ENCODE peak calls at places on chromosomes 3 and 15, in seven cellular contexts. P, O, K, V, D, S and Y are unnamed samples.

GRCh38 chr3:129482721-129483120 is 42.7 kb downstream of the IFT122 start:
- DNase-seq in P (no peak), O (no peak), K (no peak), V (no peak), D (no peak), S (no peak), Y (no peak)

GRCh38 chr3:45776611-45777010 is 19.7 kb downstream of the SLC6A20 start:
- DNase-seq in P (peak; percentile 57), O (no peak), K (peak; percentile 33), V (no peak), D (no peak), S (no peak), Y (no peak)

GRCh38 chr15:65414841-65415621 is 7.7 kb downstream of the IGDCC4 start:
- DNase-seq in P (no peak), O (no peak), K (no peak), V (no peak), D (peak; percentile 68), S (peak; percentile 68), Y (no peak)

GRCh38 chr15:80615783-80616391 is 79.2 kb upstream of the ABHD17C start:
- DNase-seq in P (peak; percentile 53), O (no peak), K (no peak), V (peak; percentile 31), D (peak; percentile 40), S (peak; percentile 56), Y (peak; percentile 84)

GRCh38 chr3:170180107-170180951 is 1.2 kb downstream of the PHC3 start:
- DNase-seq in P (no peak), O (peak; percentile 27), K (no peak), V (no peak), D (no peak), S (no peak), Y (no peak)

GRCh38 chr15:74531144-74531811 is 9.7 kb upstream of the ARID3B start:
- DNase-seq in P (no peak), O (no peak), K (no peak), V (no peak), D (no peak), S (no peak), Y (no peak)

GRCh38 chr3:132395126-132395525 is 22.2 kb upstream of the DNAJC13 start:
- DNase-seq in P (no peak), O (no peak), K (no peak), V (no peak), D (no peak), S (no peak), Y (no peak)

GRCh38 chr3:41362638-41363559 is 163.6 kb downstream of the CTNNB1 start:
- DNase-seq in P (no peak), O (no peak), K (no peak), V (no peak), D (no peak), S (no peak), Y (no peak)

GRCh38 chr3:33278106-33278672 is 947 bp downstream of the FBXL2 start:
- DNase-seq in P (no peak), O (no peak), K (no peak), V (no peak), D (peak; percentile 19), S (no peak), Y (no peak)

GRCh38 chr3:66412176-66412887 is 88.5 kb downstream of the LRIG1 start:
- DNase-seq in P (no peak), O (no peak), K (peak; percentile 56), V (no peak), D (no peak), S (no peak), Y (no peak)

GRCh38 chr15:26731965-26732364 is 40.9 kb downstream of the GABRB3 start:
- DNase-seq in P (no peak), O (no peak), K (no peak), V (no peak), D (no peak), S (no peak), Y (no peak)

GRCh38 chr3:149970716-149971402 is at the start of gene PFN2:
- DNase-seq in P (peak; percentile 67), O (peak; percentile 65), K (peak; percentile 82), V (peak; percentile 31), D (peak; percentile 91), S (peak; percentile 65), Y (peak; percentile 83)

GRCh38 chr3:22117751-22118346 is 366.8 kb upstream of the ZNF385D start:
- DNase-seq in P (no peak), O (no peak), K (no peak), V (no peak), D (peak; percentile 53), S (no peak), Y (no peak)

GRCh38 chr3:135000465-135000864 is 205.4 kb downstream of the EPHB1 start:
- DNase-seq in P (no peak), O (no peak), K (no peak), V (no peak), D (no peak), S (no peak), Y (no peak)

GRCh38 chr15:40044717-40045571 is 6.0 kb upstream of the SRP14 start:
- DNase-seq in P (peak; percentile 87), O (peak; percentile 67), K (peak; percentile 93), V (peak; percentile 91), D (peak; percentile 78), S (peak; percentile 87), Y (peak; percentile 93)

GRCh38 chr3:71341721-71342120 is 241.8 kb downstream of the FOXP1 start:
- DNase-seq in P (no peak), O (no peak), K (no peak), V (no peak), D (no peak), S (no peak), Y (no peak)

GRCh38 chr3:97579365-97579764 is 185.2 kb upstream of the ARL6 start:
- DNase-seq in P (no peak), O (no peak), K (no peak), V (no peak), D (peak; percentile 14), S (no peak), Y (no peak)

GRCh38 chr3:126913524-126913923 is 69.4 kb upstream of the PLXNA1 start:
- DNase-seq in P (no peak), O (no peak), K (no peak), V (no peak), D (peak; percentile 18), S (no peak), Y (no peak)

GRCh38 chr15:44727462-44728231 is 8.7 kb upstream of the TRIM69 start:
- DNase-seq in P (no peak), O (no peak), K (no peak), V (no peak), D (no peak), S (no peak), Y (no peak)
- H3K4me1 ChIP-seq in P (peaks cover 6% of the 10 kb centered on the region), O (peaks cover 80% of the 10 kb centered on the region), K (no peaks in the 10 kb centered on the region), V (peaks cover 28% of the 10 kb centered on the region), D (peaks cover 33% of the 10 kb centered on the region), S (peaks cover 19% of the 10 kb centered on the region), Y (peaks cover 43% of the 10 kb centered on the region)

DNA sequence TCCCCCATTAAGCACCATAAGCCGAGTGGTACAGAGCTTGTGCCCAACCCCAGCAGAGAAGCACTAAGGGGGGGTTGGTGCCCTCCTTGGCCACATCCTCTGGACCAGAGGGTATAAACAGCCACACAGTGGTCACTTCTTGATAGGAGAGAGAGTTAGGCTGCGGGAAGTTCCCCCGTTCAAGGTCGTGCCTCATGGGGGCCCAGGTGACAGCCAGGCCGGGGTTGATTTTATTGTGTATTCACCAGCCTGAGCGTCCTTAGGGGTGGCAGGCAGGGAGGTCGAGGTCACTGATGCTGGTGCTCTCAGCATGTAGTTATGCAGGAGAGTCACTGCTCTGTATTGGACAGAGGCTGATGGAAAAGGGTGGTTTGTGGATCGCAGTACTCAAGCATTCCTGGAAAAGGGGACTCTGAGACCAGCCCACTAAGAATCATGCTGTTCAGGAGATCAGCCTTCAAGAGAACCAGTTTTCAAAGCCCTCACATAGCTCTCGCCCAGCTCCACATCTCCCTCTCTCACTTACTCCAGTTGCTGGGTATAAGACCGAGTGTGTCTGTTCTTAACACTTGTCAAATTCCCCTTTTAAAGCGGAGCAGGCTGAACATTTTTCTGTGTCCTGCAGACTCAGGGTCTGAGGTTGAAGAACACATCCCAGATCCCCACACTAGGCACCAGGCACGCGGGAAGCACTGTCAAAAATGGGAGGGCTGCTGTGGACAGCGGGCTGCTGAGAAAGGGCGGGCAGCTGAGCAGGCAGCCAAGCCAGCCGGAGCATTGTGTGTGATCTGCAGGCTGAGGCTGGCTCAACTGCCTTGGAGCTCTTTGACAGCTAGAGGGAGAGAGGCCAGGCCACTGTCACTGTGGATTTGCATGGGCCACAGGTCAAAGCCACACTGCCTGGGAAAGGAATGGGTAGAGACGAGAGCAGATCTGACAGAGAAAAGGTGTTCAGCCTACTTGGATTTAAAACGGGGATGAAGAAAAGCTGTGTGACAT is 279.3 kb upstream of the LRRFIP2 start:
- DNase-seq in P (peak; percentile 68), O (no peak), K (peak; percentile 84), V (no peak), D (no peak), S (peak; percentile 46), Y (peak; percentile 78)
- H3K4me3 ChIP-seq in P (peak overlapping the region; percentile 53), O (no peak overlapping the region), K (peak overlapping the region; percentile 88), V (peak overlapping the region; percentile 45), D (no peak overlapping the region), S (no peak overlapping the region), Y (peak overlapping the region; percentile 62)

GRCh38 chr15:36877294-36877693 is 223.1 kb downstream of the MEIS2 start:
- DNase-seq in P (no peak), O (no peak), K (no peak), V (no peak), D (no peak), S (no peak), Y (no peak)
- H3K4me1 ChIP-seq in P (no peaks in the 10 kb centered on the region), O (no peaks in the 10 kb centered on the region), K (no peaks in the 10 kb centered on the region), V (no peaks in the 10 kb centered on the region), D (no peaks in the 10 kb centered on the region), S (no peaks in the 10 kb centered on the region), Y (peaks cover 7% of the 10 kb centered on the region)

GRCh38 chr3:13416002-13416793 is 3.9 kb downstream of the NUP210 start:
- DNase-seq in P (no peak), O (peak; percentile 16), K (no peak), V (peak; percentile 34), D (peak; percentile 11), S (no peak), Y (no peak)
- H3K4me3 ChIP-seq in P (no peak overlapping the region), O (peak overlapping the region; percentile 21), K (no peak overlapping the region), V (no peak overlapping the region), D (no peak overlapping the region), S (no peak overlapping the region), Y (no peak overlapping the region)

DNA sequence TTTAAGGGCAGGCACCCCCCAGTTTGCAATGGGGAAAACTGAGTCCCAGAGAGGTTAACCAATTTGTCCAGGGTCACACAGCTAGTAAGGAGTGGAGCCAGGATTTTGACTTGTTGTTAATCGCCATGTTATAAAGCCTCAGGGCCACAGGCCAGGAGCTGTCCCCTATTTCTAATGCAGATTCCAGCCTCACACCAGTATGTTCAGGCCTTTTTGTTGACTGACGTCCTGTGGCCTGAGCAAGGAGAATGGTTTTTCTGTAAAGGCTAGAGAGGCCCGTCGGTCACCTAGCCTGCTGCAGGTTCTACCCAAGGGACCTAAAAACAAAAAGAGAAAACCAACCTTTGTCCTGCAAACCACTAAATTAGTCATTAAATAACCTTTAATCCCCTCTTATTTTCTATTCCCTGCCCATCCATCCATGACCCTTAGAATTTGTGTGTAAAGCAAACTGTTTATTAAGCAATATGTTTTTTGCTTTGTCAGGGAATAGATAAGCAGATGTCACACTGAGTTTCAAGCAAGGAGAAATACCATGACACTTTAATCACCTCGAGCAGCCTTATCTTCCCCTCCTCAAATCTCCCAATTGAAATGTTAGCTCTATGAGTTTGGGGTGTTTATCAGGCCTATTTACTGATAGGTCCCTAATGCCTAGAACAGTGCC is 14.1 kb downstream of the ACOX2 start:
- DNase-seq in P (no peak), O (no peak), K (no peak), V (no peak), D (no peak), S (no peak), Y (no peak)
- H3K4me1 ChIP-seq in P (peaks cover 6% of the 10 kb centered on the region), O (no peaks in the 10 kb centered on the region), K (no peaks in the 10 kb centered on the region), V (no peaks in the 10 kb centered on the region), D (peaks cover 22% of the 10 kb centered on the region), S (no peaks in the 10 kb centered on the region), Y (no peaks in the 10 kb centered on the region)